ENCODE peak calls at places on chromosomes 5 and 9, in nine cellular contexts. K, L, C, D, V, A, I, S and P are unnamed samples.

GRCh38 chr9:90855208-90856000 is 53.8 kb downstream of the SYK start:
- DNase-seq in K (no peak), L (no peak), C (no peak), D (no peak), V (no peak), A (no peak), I (no peak), S (no peak), P (no peak)

GRCh38 chr5:78899922-78900362 is 85.2 kb downstream of the ARSB start:
- DNase-seq in K (peak), L (peak), C (peak), D (no peak), V (peak), A (no peak), I (peak), S (peak), P (no peak)

GRCh38 chr5:131377785-131378325 is 114.0 kb downstream of the CDC42SE2 start:
- DNase-seq in K (no peak), L (no peak), C (no peak), D (no peak), V (no peak), A (no peak), I (no peak), S (no peak), P (no peak)

GRCh38 chr9:85172001-85172978 is 502.8 kb downstream of the NTRK2 start:
- DNase-seq in K (peak), L (peak), C (no peak), D (no peak), V (no peak), A (no peak), I (no peak), S (no peak), P (no peak)

GRCh38 chr9:92954078-92954861 is 6.9 kb downstream of the FGD3 start:
- DNase-seq in K (peak), L (peak), C (no peak), D (no peak), V (peak), A (no peak), I (peak), S (peak), P (peak)

GRCh38 chr5:166957763-166958162 is 1333.7 kb upstream of the WWC1 start:
- DNase-seq in K (no peak), L (no peak), C (no peak), D (no peak), V (no peak), A (no peak), I (no peak), S (no peak), P (no peak)

GRCh38 chr9:76571288-76572204 is 112.6 kb downstream of the GCNT1 start:
- DNase-seq in K (peak), L (no peak), C (peak), D (peak), V (no peak), A (no peak), I (peak), S (no peak), P (no peak)

GRCh38 chr9:134385873-134386370 is 59.7 kb downstream of the RXRA start:
- DNase-seq in K (no peak), L (no peak), C (no peak), D (no peak), V (no peak), A (no peak), I (no peak), S (no peak), P (no peak)

GRCh38 chr5:68873198-68873597 is 220.6 kb upstream of the SLC30A5 start:
- DNase-seq in K (no peak), L (no peak), C (no peak), D (no peak), V (no peak), A (no peak), I (no peak), S (no peak), P (no peak)

GRCh38 chr9:130707225-130707976 is 13.8 kb downstream of the EXOSC2 start:
- DNase-seq in K (peak), L (peak), C (no peak), D (no peak), V (peak), A (no peak), I (peak), S (peak), P (peak)

GRCh38 chr5:158895573-158895972 is 204.1 kb downstream of the EBF1 start:
- DNase-seq in K (peak), L (peak), C (no peak), D (no peak), V (no peak), A (no peak), I (no peak), S (no peak), P (no peak)

GRCh38 chr5:173458819-173459218 is 130.6 kb upstream of the STC2 start:
- DNase-seq in K (peak), L (no peak), C (no peak), D (no peak), V (no peak), A (no peak), I (no peak), S (no peak), P (no peak)

GRCh38 chr5:111848374-111848914 is 91.5 kb upstream of the NREP start:
- DNase-seq in K (no peak), L (no peak), C (no peak), D (no peak), V (no peak), A (no peak), I (no peak), S (no peak), P (no peak)

GRCh38 chr5:172679621-172680212 is 38.7 kb downstream of the NEURL1B start:
- DNase-seq in K (no peak), L (no peak), C (no peak), D (no peak), V (peak), A (no peak), I (no peak), S (no peak), P (no peak)

GRCh38 chr5:61467766-61468482 is 135.9 kb downstream of the ZSWIM6 start:
- DNase-seq in K (peak), L (no peak), C (no peak), D (no peak), V (peak), A (no peak), I (no peak), S (peak), P (no peak)

GRCh38 chr5:80466669-80467485 is 21.0 kb upstream of the FAM151B start:
- DNase-seq in K (peak), L (no peak), C (no peak), D (no peak), V (no peak), A (no peak), I (no peak), S (no peak), P (no peak)

GRCh38 chr5:393846-394275 is 49.1 kb upstream of the EXOC3 start:
- DNase-seq in K (no peak), L (no peak), C (no peak), D (no peak), V (no peak), A (no peak), I (no peak), S (peak), P (no peak)

GRCh38 chr9:5549671-5550650 is 39.6 kb downstream of the PDCD1LG2 start:
- DNase-seq in K (peak), L (no peak), C (no peak), D (no peak), V (no peak), A (no peak), I (no peak), S (no peak), P (no peak)

GRCh38 chr9:37061763-37062162 is 27.7 kb upstream of the PAX5 start:
- DNase-seq in K (peak), L (no peak), C (no peak), D (peak), V (no peak), A (no peak), I (no peak), S (no peak), P (no peak)

GRCh38 chr5:64180661-64181343 is 15.2 kb downstream of the RNF180 start:
- DNase-seq in K (peak), L (no peak), C (no peak), D (no peak), V (no peak), A (no peak), I (no peak), S (no peak), P (no peak)

GRCh38 chr5:107570805-107571531 is 99.8 kb downstream of the EFNA5 start:
- DNase-seq in K (no peak), L (no peak), C (no peak), D (no peak), V (peak), A (no peak), I (peak), S (peak), P (no peak)

GRCh38 chr5:156137482-156137881 is 189.5 kb upstream of the SGCD start:
- DNase-seq in K (no peak), L (no peak), C (no peak), D (no peak), V (no peak), A (no peak), I (no peak), S (no peak), P (no peak)

GRCh38 chr5:143601917-143602333 is 198.4 kb upstream of the NR3C1 start:
- DNase-seq in K (no peak), L (no peak), C (no peak), D (no peak), V (no peak), A (no peak), I (no peak), S (no peak), P (no peak)

GRCh38 chr9:19583890-19584289 is 175.1 kb downstream of the ACER2 start:
- DNase-seq in K (no peak), L (no peak), C (no peak), D (peak), V (no peak), A (no peak), I (no peak), S (no peak), P (no peak)

GRCh38 chr5:38316544-38317224 is 58.3 kb downstream of the EGFLAM start:
- DNase-seq in K (peak), L (peak), C (no peak), D (peak), V (no peak), A (no peak), I (no peak), S (no peak), P (no peak)

GRCh38 chr9:125931211-125931610 is 184.0 kb downstream of the PBX3 start:
- DNase-seq in K (no peak), L (no peak), C (no peak), D (no peak), V (no peak), A (no peak), I (no peak), S (no peak), P (no peak)

GRCh38 chr9:107816187-107817021 is 326.8 kb upstream of the KLF4 start:
- DNase-seq in K (no peak), L (no peak), C (no peak), D (no peak), V (peak), A (no peak), I (no peak), S (no peak), P (no peak)

GRCh38 chr9:109771796-109772525 is 8.0 kb upstream of the PALM2AKAP2 start:
- DNase-seq in K (peak), L (peak), C (no peak), D (no peak), V (no peak), A (no peak), I (no peak), S (no peak), P (no peak)

GRCh38 chr9:110048473-110048975 is 159.4 kb downstream of the C9orf152 start:
- DNase-seq in K (peak), L (peak), C (peak), D (peak), V (peak), A (no peak), I (peak), S (peak), P (peak)

GRCh38 chr9:88464851-88465250 is 70.1 kb upstream of the NXNL2 start:
- DNase-seq in K (no peak), L (no peak), C (no peak), D (no peak), V (no peak), A (no peak), I (no peak), S (no peak), P (no peak)

GRCh38 chr9:114603183-114603582 is 7.9 kb upstream of the TMEM268 start:
- DNase-seq in K (no peak), L (no peak), C (no peak), D (no peak), V (no peak), A (no peak), I (no peak), S (no peak), P (no peak)
- H3K4me3 ChIP-seq in K (no peak), L (no peak), C (no peak), D (no peak), V (no peak), A (no peak), I (no peak), S (no peak), P (no peak)

DNA sequence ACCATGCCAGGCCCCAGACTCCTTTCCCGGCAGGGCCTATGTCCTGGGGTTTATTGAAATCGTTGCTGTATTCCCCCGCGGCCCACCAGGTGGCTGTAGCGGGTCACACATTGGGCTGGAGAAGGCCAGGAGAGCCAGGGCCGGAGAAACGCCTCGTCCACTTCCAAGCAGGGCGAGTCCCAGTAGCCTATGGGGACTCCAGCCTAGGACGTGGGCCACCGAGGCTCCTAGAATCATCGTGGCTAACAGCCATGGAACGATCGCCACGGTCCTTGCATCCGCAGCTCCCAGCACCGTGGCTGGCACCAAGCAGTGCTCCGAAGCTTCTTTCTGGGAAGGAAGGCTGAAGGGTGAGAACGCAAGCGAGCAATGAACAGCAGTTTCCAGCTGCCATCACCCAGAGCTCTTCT is 87.7 kb downstream of the ENTREP1 start:
- DNase-seq in K (peak), L (peak), C (peak), D (no peak), V (peak), A (no peak), I (no peak), S (peak), P (no peak)
- H3K4me3 ChIP-seq in K (peak), L (peak), C (peak), D (peak), V (no peak), A (peak), I (no peak), S (no peak), P (no peak)

GRCh38 chr5:58455066-58455465 is 4.8 kb downstream of the PLK2 start:
- DNase-seq in K (peak), L (no peak), C (no peak), D (no peak), V (no peak), A (peak), I (no peak), S (no peak), P (no peak)
- H3K4me3 ChIP-seq in K (peak), L (peak), C (peak), D (no peak), V (no peak), A (peak), I (no peak), S (no peak), P (no peak)

GRCh38 chr5:88787856-88788255 is 95.1 kb downstream of the MEF2C start:
- DNase-seq in K (no peak), L (no peak), C (no peak), D (no peak), V (no peak), A (no peak), I (no peak), S (no peak), P (no peak)

GRCh38 chr5:88786217-88786560 is 96.8 kb downstream of the MEF2C start:
- DNase-seq in K (no peak), L (no peak), C (no peak), D (no peak), V (no peak), A (no peak), I (no peak), S (no peak), P (no peak)

GRCh38 chr5:88786789-88787188 is 96.2 kb downstream of the MEF2C start:
- DNase-seq in K (no peak), L (no peak), C (no peak), D (no peak), V (no peak), A (no peak), I (no peak), S (no peak), P (no peak)

GRCh38 chr5:88780731-88781130 is 102.3 kb downstream of the MEF2C start:
- DNase-seq in K (no peak), L (no peak), C (no peak), D (no peak), V (no peak), A (no peak), I (no peak), S (no peak), P (no peak)

GRCh38 chr5:88785396-88786216 is 97.4 kb downstream of the MEF2C start:
- DNase-seq in K (peak), L (peak), C (no peak), D (no peak), V (peak), A (peak), I (no peak), S (peak), P (no peak)
- H3K4me3 ChIP-seq in K (peak), L (peak), C (peak), D (peak), V (no peak), A (peak), I (no peak), S (no peak), P (no peak)

GRCh38 chr9:106376689-106377088 is 486.3 kb upstream of the ZNF462 start:
- DNase-seq in K (no peak), L (no peak), C (no peak), D (no peak), V (no peak), A (no peak), I (no peak), S (no peak), P (no peak)
- H3K4me3 ChIP-seq in K (no peak), L (no peak), C (no peak), D (no peak), V (no peak), A (no peak), I (no peak), S (no peak), P (no peak)

GRCh38 chr9:97934321-97935115 is 3.5 kb downstream of the HEMGN start:
- DNase-seq in K (no peak), L (no peak), C (no peak), D (no peak), V (no peak), A (no peak), I (no peak), S (no peak), P (no peak)

GRCh38 chr9:97935291-97935690 is 2.7 kb downstream of the HEMGN start:
- DNase-seq in K (no peak), L (no peak), C (no peak), D (no peak), V (no peak), A (no peak), I (no peak), S (no peak), P (no peak)

GRCh38 chr9:97928968-97929604 is 6.8 kb upstream of the TRMO start:
- DNase-seq in K (no peak), L (no peak), C (no peak), D (no peak), V (no peak), A (no peak), I (no peak), S (no peak), P (no peak)

GRCh38 chr9:97933573-97933972 is 4.4 kb downstream of the HEMGN start:
- DNase-seq in K (no peak), L (no peak), C (no peak), D (no peak), V (no peak), A (no peak), I (no peak), S (no peak), P (no peak)

GRCh38 chr9:97930972-97931371 is 7.0 kb downstream of the HEMGN start:
- DNase-seq in K (no peak), L (no peak), C (no peak), D (no peak), V (no peak), A (no peak), I (no peak), S (no peak), P (no peak)
- H3K4me3 ChIP-seq in K (no peak), L (no peak), C (no peak), D (no peak), V (no peak), A (no peak), I (peak), S (no peak), P (no peak)

GRCh38 chr9:128125575-128126354 is 1.8 kb downstream of the PTGES2 start:
- DNase-seq in K (peak), L (no peak), C (peak), D (no peak), V (no peak), A (no peak), I (no peak), S (no peak), P (no peak)
- H3K4me3 ChIP-seq in K (peak), L (peak), C (peak), D (no peak), V (no peak), A (no peak), I (no peak), S (no peak), P (no peak)

DNA sequence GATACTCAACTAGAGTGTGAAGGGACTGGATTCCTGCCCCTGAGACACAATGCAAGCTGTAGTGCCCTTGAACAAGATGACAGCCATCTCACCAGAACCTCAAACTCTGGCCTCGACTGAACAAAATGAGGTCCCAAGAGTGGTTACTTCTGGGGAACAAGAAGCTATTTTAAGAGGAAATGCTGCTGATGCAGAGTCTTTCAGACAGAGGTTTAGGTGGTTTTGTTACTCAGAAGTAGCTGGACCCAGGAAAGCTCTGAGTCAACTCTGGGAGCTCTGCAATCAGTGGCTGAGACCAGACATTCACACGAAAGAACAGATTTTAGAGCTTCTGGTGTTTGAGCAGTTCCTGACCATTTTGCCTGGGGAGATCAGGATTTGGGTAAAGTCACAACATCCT is 2.4 kb downstream of the ZNF483 start:
- DNase-seq in K (no peak), L (no peak), C (no peak), D (no peak), V (no peak), A (no peak), I (no peak), S (no peak), P (no peak)
- H3K4me3 ChIP-seq in K (no peak), L (no peak), C (no peak), D (no peak), V (no peak), A (no peak), I (no peak), S (no peak), P (no peak)

GRCh38 chr9:137161558-137162483 is 8.0 kb downstream of the LRRC26 start:
- DNase-seq in K (no peak), L (no peak), C (no peak), D (no peak), V (no peak), A (no peak), I (no peak), S (no peak), P (no peak)
- H3K4me3 ChIP-seq in K (no peak), L (no peak), C (no peak), D (no peak), V (no peak), A (no peak), I (no peak), S (no peak), P (no peak)

GRCh38 chr9:119955276-119955675 is 586.0 kb upstream of the BRINP1 start:
- DNase-seq in K (no peak), L (no peak), C (no peak), D (no peak), V (no peak), A (no peak), I (no peak), S (no peak), P (no peak)
- H3K4me3 ChIP-seq in K (no peak), L (no peak), C (no peak), D (no peak), V (no peak), A (no peak), I (no peak), S (no peak), P (no peak)